ENCODE peak calls at places on chromosomes 4 and X, in six cellular contexts. One of them, this sample, is unnamed.

GRCh38 chrX:1316527-1316926 is 20.1 kb upstream of the IL3RA start:
- DNase-seq in K562: no peak
- DNase-seq in HCT116: no peak
- DNase-seq in HepG2: no peak
- DNase-seq in H1: no peak
- DNase-seq in GM12878: no peak
- DNase-seq in this sample: no peak

GRCh38 chr4:166422475-166422874 is 549.4 kb downstream of the TLL1 start:
- DNase-seq in GM12878: no peak
- DNase-seq in H1: no peak
- DNase-seq in K562: no peak
- DNase-seq in HCT116: no peak
- DNase-seq in HepG2: no peak
- DNase-seq in this sample: no peak

GRCh38 chrX:104166735-104167436 is 633 bp downstream of the FAM199X start:
- DNase-seq in H1: no peak
- DNase-seq in HepG2: no peak
- DNase-seq in K562: peak
- DNase-seq in HCT116: no peak
- DNase-seq in GM12878: no peak
- DNase-seq in this sample: no peak

GRCh38 chr4:72468904-72469502 is 100.0 kb downstream of the ADAMTS3 start:
- DNase-seq in HepG2: peak
- DNase-seq in GM12878: no peak
- DNase-seq in K562: peak
- DNase-seq in HCT116: peak
- DNase-seq in H1: no peak
- DNase-seq in this sample: peak

GRCh38 chr4:176053785-176054184 is 11.9 kb upstream of the WDR17 start:
- DNase-seq in HCT116: no peak
- DNase-seq in GM12878: no peak
- DNase-seq in K562: no peak
- DNase-seq in HepG2: no peak
- DNase-seq in H1: no peak
- DNase-seq in this sample: no peak

GRCh38 chr4:54783402-54784110 is 125.8 kb downstream of the KIT start:
- DNase-seq in HepG2: peak
- DNase-seq in H1: no peak
- DNase-seq in HCT116: no peak
- DNase-seq in K562: no peak
- DNase-seq in GM12878: no peak
- DNase-seq in this sample: no peak

GRCh38 chr4:153000068-153000420 is 63.9 kb downstream of the FHDC1 start:
- DNase-seq in GM12878: no peak
- DNase-seq in HCT116: no peak
- DNase-seq in K562: no peak
- DNase-seq in H1: no peak
- DNase-seq in HepG2: no peak
- DNase-seq in this sample: no peak

GRCh38 chrX:150258463-150259430 is 104.4 kb upstream of the MAMLD1 start:
- DNase-seq in HCT116: no peak
- DNase-seq in GM12878: no peak
- DNase-seq in H1: no peak
- DNase-seq in HepG2: no peak
- DNase-seq in K562: no peak
- DNase-seq in this sample: no peak

GRCh38 chr4:68572653-68573052 is 3.5 kb downstream of the UGT2B17 start:
- DNase-seq in HCT116: no peak
- DNase-seq in GM12878: no peak
- DNase-seq in K562: no peak
- DNase-seq in HepG2: no peak
- DNase-seq in H1: no peak
- DNase-seq in this sample: no peak

GRCh38 chrX:119692241-119693031 is 532 bp downstream of the SEPTIN6 start:
- DNase-seq in H1: no peak
- DNase-seq in HCT116: no peak
- DNase-seq in HepG2: no peak
- DNase-seq in K562: peak
- DNase-seq in GM12878: no peak
- DNase-seq in this sample: peak

GRCh38 chr4:2791518-2792395 is 1.1 kb upstream of the SH3BP2 start:
- DNase-seq in H1: no peak
- DNase-seq in K562: no peak
- DNase-seq in GM12878: no peak
- DNase-seq in HepG2: no peak
- DNase-seq in HCT116: no peak
- DNase-seq in this sample: no peak

GRCh38 chr4:141375855-141376254 is 155.2 kb downstream of the ZNF330 start:
- DNase-seq in K562: no peak
- DNase-seq in HepG2: peak
- DNase-seq in H1: peak
- DNase-seq in HCT116: peak
- DNase-seq in GM12878: no peak
- DNase-seq in this sample: peak

GRCh38 chr4:38003628-38004027 is 43.4 kb downstream of the PTTG2 start:
- DNase-seq in HCT116: no peak
- DNase-seq in K562: no peak
- DNase-seq in HepG2: no peak
- DNase-seq in GM12878: no peak
- DNase-seq in H1: no peak
- DNase-seq in this sample: no peak

GRCh38 chrX:31181377-31182038 is 109.7 kb upstream of the FTHL17 start:
- DNase-seq in K562: no peak
- DNase-seq in GM12878: no peak
- DNase-seq in H1: no peak
- DNase-seq in HepG2: no peak
- DNase-seq in HCT116: no peak
- DNase-seq in this sample: no peak

GRCh38 chr4:153603258-153603657 is 80.8 kb upstream of the TLR2 start:
- DNase-seq in HCT116: no peak
- DNase-seq in HepG2: no peak
- DNase-seq in H1: no peak
- DNase-seq in GM12878: no peak
- DNase-seq in K562: no peak
- DNase-seq in this sample: no peak

GRCh38 chr4:99447079-99447478 is 11.9 kb upstream of the ADH7 start:
- DNase-seq in HCT116: peak
- DNase-seq in H1: no peak
- DNase-seq in HepG2: no peak
- DNase-seq in GM12878: peak
- DNase-seq in K562: no peak
- DNase-seq in this sample: peak

GRCh38 chr4:120923201-120923522 is 636 bp upstream of the PRDM5 start:
- DNase-seq in HepG2: no peak
- DNase-seq in GM12878: no peak
- DNase-seq in K562: no peak
- DNase-seq in HCT116: no peak
- DNase-seq in H1: no peak
- DNase-seq in this sample: no peak

GRCh38 chrX:110646386-110646785 is 149.2 kb downstream of the CHRDL1 start:
- DNase-seq in HCT116: no peak
- DNase-seq in HepG2: no peak
- DNase-seq in K562: no peak
- DNase-seq in H1: no peak
- DNase-seq in GM12878: no peak
- DNase-seq in this sample: no peak
- TF ChIP-seq MAX in HCT116: no peak
- TF ChIP-seq MAX in HepG2: no peak
- TF ChIP-seq MAX in K562: no peak
- TF ChIP-seq MAX in H1: no peak
- TF ChIP-seq MAX in GM12878: no peak
- TF ChIP-seq MAX in this sample: no peak

GRCh38 chr4:7839856-7840255 is 99.8 kb downstream of the AFAP1 start:
- DNase-seq in K562: no peak
- DNase-seq in HepG2: no peak
- DNase-seq in HCT116: no peak
- DNase-seq in H1: no peak
- DNase-seq in GM12878: no peak
- DNase-seq in this sample: no peak

GRCh38 chr4:7837597-7838135 is 102.0 kb downstream of the AFAP1 start:
- DNase-seq in H1: no peak
- DNase-seq in HCT116: no peak
- DNase-seq in K562: no peak
- DNase-seq in HepG2: no peak
- DNase-seq in GM12878: no peak
- DNase-seq in this sample: no peak

GRCh38 chr4:7842384-7843279 is 97.0 kb downstream of the AFAP1 start:
- DNase-seq in HepG2: no peak
- DNase-seq in H1: no peak
- DNase-seq in K562: no peak
- DNase-seq in HCT116: peak
- DNase-seq in GM12878: no peak
- DNase-seq in this sample: peak

GRCh38 chr4:7841071-7841470 is 98.6 kb downstream of the AFAP1 start:
- DNase-seq in GM12878: no peak
- DNase-seq in K562: no peak
- DNase-seq in HepG2: no peak
- DNase-seq in H1: no peak
- DNase-seq in HCT116: no peak
- DNase-seq in this sample: no peak

GRCh38 chr4:7838136-7838782 is 101.4 kb downstream of the AFAP1 start:
- DNase-seq in HepG2: no peak
- DNase-seq in H1: no peak
- DNase-seq in HCT116: no peak
- DNase-seq in GM12878: no peak
- DNase-seq in K562: peak
- DNase-seq in this sample: no peak
- TF ChIP-seq CEBPB in HepG2: no peak
- TF ChIP-seq CEBPB in H1: no peak
- TF ChIP-seq CEBPB in HCT116: no peak
- TF ChIP-seq CEBPB in GM12878: no peak
- TF ChIP-seq CEBPB in K562: no peak
- TF ChIP-seq CEBPB in this sample: no peak

GRCh38 chrX:134896194-134896593 is 94.6 kb upstream of the SMIM10 start:
- DNase-seq in GM12878: no peak
- DNase-seq in HCT116: no peak
- DNase-seq in H1: no peak
- DNase-seq in K562: no peak
- DNase-seq in HepG2: no peak
- DNase-seq in this sample: no peak
- TF ChIP-seq MAX in GM12878: no peak
- TF ChIP-seq MAX in HCT116: no peak
- TF ChIP-seq MAX in H1: no peak
- TF ChIP-seq MAX in K562: no peak
- TF ChIP-seq MAX in HepG2: no peak
- TF ChIP-seq MAX in this sample: no peak

GRCh38 chr4:185573651-185574199 is 38.4 kb upstream of the PDLIM3 start:
- DNase-seq in GM12878: no peak
- DNase-seq in HCT116: peak
- DNase-seq in H1: no peak
- DNase-seq in HepG2: peak
- DNase-seq in K562: peak
- DNase-seq in this sample: peak
- TF ChIP-seq CEBPB in GM12878: no peak
- TF ChIP-seq CEBPB in HCT116: no peak
- TF ChIP-seq CEBPB in H1: no peak
- TF ChIP-seq CEBPB in HepG2: no peak
- TF ChIP-seq CEBPB in K562: no peak
- TF ChIP-seq CEBPB in this sample: no peak

GRCh38 chr4:106695846-106696245 is 327.3 kb upstream of the GIMD1 start:
- DNase-seq in K562: no peak
- DNase-seq in HepG2: no peak
- DNase-seq in H1: no peak
- DNase-seq in HCT116: no peak
- DNase-seq in GM12878: no peak
- DNase-seq in this sample: no peak

GRCh38 chr4:106691749-106692148 is 323.2 kb upstream of the GIMD1 start:
- DNase-seq in K562: no peak
- DNase-seq in HepG2: no peak
- DNase-seq in H1: no peak
- DNase-seq in GM12878: no peak
- DNase-seq in HCT116: peak
- DNase-seq in this sample: no peak

GRCh38 chr4:106687026-106687425 is 318.4 kb upstream of the GIMD1 start:
- DNase-seq in K562: no peak
- DNase-seq in HCT116: no peak
- DNase-seq in H1: no peak
- DNase-seq in HepG2: no peak
- DNase-seq in GM12878: no peak
- DNase-seq in this sample: no peak

GRCh38 chr4:106694232-106694631 is 325.7 kb upstream of the GIMD1 start:
- DNase-seq in HCT116: no peak
- DNase-seq in HepG2: no peak
- DNase-seq in K562: no peak
- DNase-seq in H1: no peak
- DNase-seq in GM12878: no peak
- DNase-seq in this sample: no peak

DNA sequence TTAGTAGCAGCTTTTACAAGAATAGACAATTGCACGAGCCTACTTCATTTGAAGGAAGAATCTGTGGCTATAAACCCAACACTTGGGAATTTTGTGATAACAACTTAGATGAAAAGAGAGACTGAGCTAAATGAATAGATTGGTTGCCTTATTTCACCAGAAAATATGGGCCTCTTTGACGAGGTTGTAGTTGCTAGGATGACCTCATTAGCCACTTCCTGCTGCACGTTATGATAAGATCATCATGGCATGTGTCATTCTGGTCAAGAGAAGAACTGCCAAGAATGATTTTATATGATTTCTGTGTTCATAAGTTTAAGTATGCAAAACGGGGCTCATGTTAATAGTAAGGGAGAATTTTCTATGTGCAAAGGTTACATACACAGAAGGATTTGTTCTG is 321.9 kb upstream of the GIMD1 start:
- DNase-seq in H1: no peak
- DNase-seq in K562: no peak
- DNase-seq in HepG2: no peak
- DNase-seq in HCT116: no peak
- DNase-seq in GM12878: no peak
- DNase-seq in this sample: no peak
- TF ChIP-seq MAX in H1: no peak
- TF ChIP-seq MAX in K562: no peak
- TF ChIP-seq MAX in HepG2: no peak
- TF ChIP-seq MAX in HCT116: no peak
- TF ChIP-seq MAX in GM12878: no peak
- TF ChIP-seq MAX in this sample: no peak

This sample was measured in A549.